ENCODE peak calls at places on chromosomes 6 and 20, in six cellular contexts. A is left lung, U is aorta, S is PC-3, R is K562, D is body of pancreas. K is an unnamed sample.

GRCh38 chr20:32965581-32966373 is 38.5 kb downstream of the SUN5 start:
- ATAC-seq in D (no peak), S (no peak), R (no peak), A (no peak), U (no peak), K (no peak)

GRCh38 chr6:169161572-169162167 is 92.0 kb downstream of the THBS2 start:
- ATAC-seq in S (no peak), U (no peak), A (no peak), R (no peak), D (no peak), K (no peak)

GRCh38 chr6:20542927-20543602 is 8.8 kb downstream of the CDKAL1 start:
- ATAC-seq in D (peak), U (no peak), R (no peak), A (no peak), S (peak), K (no peak)

GRCh38 chr6:45477278-45477677 is 99.5 kb upstream of the SUPT3H start:
- ATAC-seq in S (no peak), D (no peak), U (no peak), R (no peak), A (peak), K (no peak)

GRCh38 chr6:42417641-42418112 is 34.0 kb downstream of the TRERF1 start:
- ATAC-seq in A (no peak), D (no peak), U (no peak), S (no peak), R (no peak), K (no peak)

GRCh38 chr6:56902551-56903464 is 52.1 kb upstream of the BEND6 start:
- ATAC-seq in A (peak), S (no peak), D (no peak), U (no peak), R (peak), K (peak)

GRCh38 chr6:13528777-13529343 is 41.5 kb upstream of the GFOD1 start:
- ATAC-seq in U (no peak), D (no peak), A (no peak), R (no peak), S (no peak), K (no peak)

GRCh38 chr6:147872002-147872401 is 363.5 kb downstream of the SAMD5 start:
- ATAC-seq in R (no peak), D (no peak), U (no peak), S (no peak), A (no peak), K (no peak)

GRCh38 chr20:63706027-63706695 is 1.6 kb downstream of the ARFRP1 start:
- ATAC-seq in D (no peak), A (no peak), S (no peak), R (no peak), U (no peak), K (no peak)

GRCh38 chr6:6659600-6660327 is 71.2 kb downstream of the LY86 start:
- ATAC-seq in A (peak), R (no peak), U (no peak), S (no peak), D (no peak), K (no peak)

GRCh38 chr6:128098000-128098581 is 197.2 kb upstream of the THEMIS start:
- ATAC-seq in S (no peak), D (no peak), U (no peak), A (no peak), R (no peak), K (no peak)

GRCh38 chr20:19301142-19301541 is 88.7 kb downstream of the SLC24A3 start:
- ATAC-seq in S (no peak), U (no peak), A (no peak), D (no peak), R (no peak), K (no peak)

GRCh38 chr6:56849876-56850275 is 105.0 kb upstream of the BEND6 start:
- ATAC-seq in R (no peak), S (no peak), D (no peak), U (no peak), A (no peak), K (no peak)

GRCh38 chr20:1920252-1920651 is 25.0 kb downstream of the SIRPA start:
- ATAC-seq in S (no peak), U (no peak), R (no peak), D (peak), A (no peak), K (no peak)

GRCh38 chr6:169997930-169998218 is 246.5 kb downstream of the ERMARD start:
- ATAC-seq in D (no peak), R (no peak), U (no peak), S (no peak), A (peak), K (no peak)

GRCh38 chr6:30761791-30762429 is 17.6 kb upstream of the IER3 start:
- ATAC-seq in D (no peak), S (peak), R (no peak), A (no peak), U (no peak), K (no peak)

GRCh38 chr6:30317913-30318589 is 8.7 kb upstream of the TRIM39 start:
- ATAC-seq in D (no peak), A (no peak), U (no peak), S (no peak), R (no peak), K (no peak)

GRCh38 chr6:11366934-11367637 is 134.6 kb upstream of the NEDD9 start:
- ATAC-seq in R (no peak), A (no peak), D (peak), S (peak), U (no peak), K (no peak)